ENCODE peak calls at places on chromosome 6, in ten cellular contexts. V is HFFc6; Y is CD8-positive, alpha-beta T cell; A is GM13976; T is stomach; W is B cell; O is MM.1S; X is AG09319; H is astrocyte of the spinal cord; Z is A549. N is an unnamed sample.

GRCh38 chr6:165663736-165664552 is 903 bp upstream of the PDE10A start:
- DNase-seq in V (no peak), Y (no peak), A (no peak), T (no peak), W (no peak), O (no peak), X (no peak), H (no peak), Z (no peak), N (no peak)

GRCh38 chr6:84428300-84428907 is 201.0 kb upstream of the CEP162 start:
- DNase-seq in V (peak), Y (no peak), A (peak), T (peak), W (no peak), O (peak), X (no peak), H (peak), Z (peak), N (peak)

GRCh38 chr6:13457577-13457976 is 29.8 kb downstream of the GFOD1 start:
- DNase-seq in V (no peak), Y (no peak), A (no peak), T (no peak), W (no peak), O (no peak), X (no peak), H (peak), Z (no peak), N (no peak)

GRCh38 chr6:128156315-128157111 is 255.7 kb upstream of the THEMIS start:
- DNase-seq in V (no peak), Y (no peak), A (no peak), T (no peak), W (no peak), O (no peak), X (no peak), H (no peak), Z (no peak), N (no peak)

GRCh38 chr6:56749632-56750151 is 107.0 kb upstream of the DST start:
- DNase-seq in V (peak), Y (no peak), A (no peak), T (no peak), W (no peak), O (no peak), X (no peak), H (peak), Z (peak), N (no peak)

GRCh38 chr6:52834481-52834880 is 6.1 kb downstream of the GSTA5 start:
- DNase-seq in V (peak), Y (no peak), A (no peak), T (no peak), W (no peak), O (no peak), X (no peak), H (no peak), Z (no peak), N (no peak)

GRCh38 chr6:25991785-25992412 is 29.3 kb downstream of the TRIM38 start:
- DNase-seq in V (peak), Y (peak), A (peak), T (peak), W (peak), O (peak), X (no peak), H (peak), Z (peak), N (peak)

GRCh38 chr6:21386744-21387143 is 206.8 kb upstream of the SOX4 start:
- DNase-seq in V (no peak), Y (no peak), A (no peak), T (no peak), W (no peak), O (no peak), X (no peak), H (no peak), Z (no peak), N (no peak)

GRCh38 chr6:83071707-83072106 is 4.2 kb downstream of the DOP1A start:
- DNase-seq in V (no peak), Y (no peak), A (no peak), T (no peak), W (no peak), O (no peak), X (no peak), H (no peak), Z (no peak), N (no peak)

GRCh38 chr6:116244284-116244683 is 9.6 kb downstream of the TSPYL4 start:
- DNase-seq in V (no peak), Y (no peak), A (no peak), T (peak), W (no peak), O (no peak), X (no peak), H (no peak), Z (no peak), N (no peak)

GRCh38 chr6:31270788-31271640 is 878 bp downstream of the HLA-C start:
- DNase-seq in V (no peak), Y (peak), A (peak), T (peak), W (peak), O (peak), X (no peak), H (peak), Z (no peak), N (peak)

GRCh38 chr6:133965817-133966360 is 12.9 kb downstream of the TBPL1 start:
- DNase-seq in V (no peak), Y (no peak), A (no peak), T (no peak), W (no peak), O (no peak), X (no peak), H (no peak), Z (no peak), N (no peak)

GRCh38 chr6:70210462-70210861 is 92.4 kb downstream of the COL9A1 start:
- DNase-seq in V (no peak), Y (no peak), A (no peak), T (no peak), W (no peak), O (no peak), X (no peak), H (peak), Z (peak), N (peak)

GRCh38 chr6:138291036-138291848 is 73.0 kb upstream of the PBOV1 start:
- DNase-seq in V (no peak), Y (no peak), A (no peak), T (no peak), W (no peak), O (no peak), X (no peak), H (no peak), Z (no peak), N (no peak)

GRCh38 chr6:127586372-127586771 is 9.4 kb downstream of the C6orf58 start:
- DNase-seq in V (no peak), Y (no peak), A (no peak), T (no peak), W (no peak), O (no peak), X (no peak), H (no peak), Z (no peak), N (no peak)

GRCh38 chr6:170192905-170193304 is 98.0 kb downstream of the DLL1 start:
- DNase-seq in V (no peak), Y (peak), A (no peak), T (no peak), W (no peak), O (no peak), X (no peak), H (no peak), Z (no peak), N (no peak)

GRCh38 chr6:113103618-113104390 is 753.3 kb upstream of the MARCKS start:
- DNase-seq in V (peak), Y (no peak), A (no peak), T (no peak), W (no peak), O (no peak), X (no peak), H (peak), Z (no peak), N (no peak)

GRCh38 chr6:14858808-14859207 is 387.1 kb upstream of the JARID2 start:
- DNase-seq in V (no peak), Y (no peak), A (no peak), T (no peak), W (no peak), O (no peak), X (no peak), H (no peak), Z (no peak), N (no peak)

GRCh38 chr6:112841553-112842337 is 494.6 kb downstream of the RFPL4B start:
- DNase-seq in V (no peak), Y (no peak), A (no peak), T (no peak), W (no peak), O (peak), X (no peak), H (no peak), Z (no peak), N (no peak)

GRCh38 chr6:32190946-32191677 is 1.1 kb upstream of the PBX2 start:
- DNase-seq in V (no peak), Y (no peak), A (no peak), T (no peak), W (no peak), O (no peak), X (no peak), H (no peak), Z (no peak), N (no peak)

GRCh38 chr6:119148825-119149525 is 70.5 kb upstream of the FAM184A start:
- DNase-seq in V (peak), Y (no peak), A (no peak), T (no peak), W (no peak), O (no peak), X (no peak), H (peak), Z (no peak), N (no peak)

GRCh38 chr6:158856261-158856660 is 37.1 kb upstream of the EZR start:
- DNase-seq in V (no peak), Y (no peak), A (no peak), T (peak), W (no peak), O (no peak), X (no peak), H (no peak), Z (no peak), N (no peak)

DNA sequence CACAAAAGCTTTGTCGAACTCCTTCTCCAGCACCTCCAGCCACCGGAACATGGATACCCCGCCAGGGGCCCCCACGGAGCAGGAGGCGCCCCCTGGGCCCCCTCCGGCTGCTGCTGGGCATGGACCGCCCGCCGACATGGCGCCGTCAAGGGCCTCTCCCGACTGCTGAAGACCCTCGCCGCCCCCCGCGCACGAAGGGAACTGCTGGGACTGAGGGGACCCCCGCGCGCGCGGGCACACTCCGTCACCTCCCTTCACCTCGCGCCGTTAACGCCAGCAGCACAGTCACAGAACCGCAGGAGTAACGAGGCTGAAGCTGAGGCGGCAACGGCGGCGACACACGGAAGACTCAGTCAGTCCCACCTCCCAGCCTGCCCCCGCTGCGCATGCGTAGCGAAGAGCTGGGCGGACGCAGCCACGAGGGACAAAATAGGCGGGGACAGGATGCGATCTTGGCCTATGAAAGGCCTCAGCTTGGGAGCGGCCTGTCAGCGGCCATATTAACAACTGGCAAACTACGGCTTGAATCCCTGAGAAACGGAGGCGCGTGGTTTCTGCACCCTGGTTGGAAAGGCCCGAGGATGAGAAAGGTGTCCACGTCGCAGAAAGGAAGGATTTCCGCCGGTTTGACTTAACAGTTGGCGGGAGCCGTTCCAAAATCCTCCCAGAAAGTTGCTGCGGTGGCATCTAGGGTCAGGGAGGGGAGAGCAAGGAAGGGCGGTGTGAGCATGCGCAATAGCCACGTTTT is at the start of gene GOPC:
- DNase-seq in V (peak), Y (peak), A (peak), T (peak), W (peak), O (peak), X (peak), H (peak), Z (peak), N (peak)
- TF ChIP-seq CTCF in V (peak), Y (no peak), A (no peak), T (no peak), W (peak), O (peak), X (peak), H (peak), Z (no peak), N (no peak)

DNA sequence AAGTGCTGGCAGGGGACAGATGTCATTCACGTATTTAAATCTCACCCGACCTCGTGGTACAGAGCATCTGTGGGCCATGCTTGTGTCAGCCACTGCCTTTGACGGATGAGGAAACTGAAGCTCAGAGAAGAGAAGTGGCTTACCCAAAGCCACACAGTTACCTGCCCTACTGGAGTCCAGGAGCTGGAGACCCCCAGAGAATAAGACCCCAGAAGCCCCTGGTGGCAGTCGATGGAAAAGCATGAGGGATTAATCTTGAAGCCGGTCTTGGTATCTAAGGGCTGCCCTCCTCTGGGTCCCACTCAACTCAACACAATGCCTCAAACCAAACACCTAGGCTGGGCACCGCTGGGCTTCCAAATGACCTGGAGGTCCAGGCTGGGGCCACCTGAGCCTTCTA is 83.1 kb downstream of the GRM4 start:
- DNase-seq in V (no peak), Y (no peak), A (no peak), T (no peak), W (no peak), O (no peak), X (no peak), H (no peak), Z (no peak), N (no peak)
- TF ChIP-seq CTCF in V (peak), Y (no peak), A (no peak), T (no peak), W (no peak), O (no peak), X (no peak), H (peak), Z (no peak), N (no peak)

GRCh38 chr6:11766056-11766455 is 12.5 kb downstream of the ADTRP start:
- DNase-seq in V (no peak), Y (no peak), A (no peak), T (no peak), W (no peak), O (no peak), X (no peak), H (peak), Z (no peak), N (no peak)
- TF ChIP-seq CTCF in V (peak), Y (no peak), A (no peak), T (no peak), W (no peak), O (no peak), X (peak), H (peak), Z (no peak), N (no peak)

GRCh38 chr6:29625337-29625930 is 7.5 kb downstream of the GABBR1 start:
- DNase-seq in V (no peak), Y (no peak), A (no peak), T (no peak), W (no peak), O (no peak), X (no peak), H (no peak), Z (no peak), N (no peak)
- TF ChIP-seq CTCF in V (no peak), Y (no peak), A (no peak), T (no peak), W (no peak), O (no peak), X (no peak), H (no peak), Z (no peak), N (no peak)

GRCh38 chr6:125789576-125790402 is 971 bp upstream of the NCOA7 start:
- DNase-seq in V (peak), Y (peak), A (peak), T (peak), W (peak), O (peak), X (no peak), H (peak), Z (no peak), N (peak)

GRCh38 chr6:125790403-125791150 is at the start of gene NCOA7:
- DNase-seq in V (peak), Y (peak), A (peak), T (peak), W (peak), O (peak), X (no peak), H (peak), Z (peak), N (peak)

GRCh38 chr6:125784365-125784764 is 6.4 kb upstream of the NCOA7 start:
- DNase-seq in V (peak), Y (no peak), A (no peak), T (no peak), W (no peak), O (no peak), X (no peak), H (peak), Z (no peak), N (no peak)

GRCh38 chr6:125789167-125789566 is 1.6 kb upstream of the NCOA7 start:
- DNase-seq in V (no peak), Y (no peak), A (no peak), T (no peak), W (no peak), O (no peak), X (no peak), H (no peak), Z (no peak), N (no peak)

DNA sequence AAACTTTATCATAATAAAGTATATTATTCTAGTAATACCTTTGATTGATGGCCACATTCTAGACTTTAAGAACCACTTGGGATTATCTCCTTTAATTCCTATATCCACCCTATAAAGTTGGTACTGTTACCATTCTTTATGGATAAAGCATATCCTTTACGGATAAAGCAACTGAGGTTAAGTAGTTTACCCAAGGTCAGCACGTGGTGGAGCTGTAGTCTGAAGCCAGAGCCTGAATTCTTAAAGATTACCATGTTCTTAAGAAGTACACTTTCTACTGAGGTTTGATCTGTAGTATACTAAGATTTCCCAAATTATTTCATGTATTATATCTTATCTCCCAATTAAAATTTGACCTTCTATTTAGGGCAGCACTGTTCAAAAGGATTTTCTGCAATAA is 3.0 kb upstream of the NCOA7 start:
- DNase-seq in V (peak), Y (no peak), A (no peak), T (peak), W (no peak), O (no peak), X (no peak), H (peak), Z (no peak), N (no peak)
- TF ChIP-seq CTCF in V (peak), Y (no peak), A (peak), T (peak), W (no peak), O (no peak), X (peak), H (peak), Z (peak), N (peak)

DNA sequence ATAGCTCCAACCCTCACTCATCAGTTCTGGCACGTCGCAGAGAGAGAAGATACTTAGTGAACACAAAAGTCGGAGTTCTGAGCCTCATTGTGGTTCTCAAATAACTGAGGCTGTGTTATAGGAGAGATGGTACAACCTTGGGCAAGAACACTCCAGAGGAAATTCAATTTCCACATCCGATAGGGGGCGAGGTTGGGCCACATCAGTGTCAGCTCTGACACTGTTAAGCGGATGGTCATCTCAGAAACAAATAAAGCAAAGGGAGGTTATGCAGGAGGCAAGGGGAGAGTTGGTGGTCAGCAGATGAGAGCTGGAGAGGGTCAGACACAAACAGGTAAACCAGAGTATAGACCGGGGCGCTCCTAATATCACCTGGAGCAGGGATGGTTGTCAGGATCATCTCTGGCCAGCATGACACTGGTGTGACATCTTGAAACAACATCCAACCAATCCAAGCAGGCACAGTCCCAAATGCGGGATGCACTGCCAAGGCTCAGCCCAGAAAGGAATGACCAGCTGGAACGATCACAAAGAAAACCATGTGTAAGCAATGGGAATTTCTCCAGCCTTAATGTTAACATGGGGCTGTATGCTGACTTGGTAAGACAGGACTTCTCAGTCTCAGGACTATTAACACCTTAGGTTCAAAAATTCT is 331.8 kb downstream of the HACE1 start:
- DNase-seq in V (no peak), Y (no peak), A (no peak), T (no peak), W (no peak), O (peak), X (no peak), H (peak), Z (no peak), N (no peak)
- TF ChIP-seq CTCF in V (peak), Y (no peak), A (no peak), T (no peak), W (no peak), O (peak), X (peak), H (peak), Z (peak), N (no peak)

DNA sequence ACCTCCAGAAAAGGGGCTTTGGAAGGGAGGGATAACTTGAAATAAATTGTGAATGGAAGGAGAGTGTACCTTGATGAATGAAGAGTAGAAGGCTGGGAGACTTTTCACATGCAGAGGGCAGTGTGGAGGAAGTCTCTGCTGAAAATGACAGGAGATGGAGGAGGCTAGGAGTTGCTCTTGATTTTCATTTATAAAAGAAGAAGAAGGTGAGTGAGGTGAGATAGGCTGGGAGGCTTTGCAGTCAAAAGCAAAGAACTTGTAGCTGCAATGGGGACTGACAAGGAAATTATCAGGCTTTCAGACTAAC is 1.4 kb downstream of the HCRTR2 start:
- DNase-seq in V (no peak), Y (no peak), A (no peak), T (no peak), W (no peak), O (no peak), X (no peak), H (no peak), Z (no peak), N (no peak)
- TF ChIP-seq CTCF in V (no peak), Y (no peak), A (no peak), T (no peak), W (no peak), O (no peak), X (no peak), H (no peak), Z (no peak), N (no peak)

GRCh38 chr6:501891-502601 is 110.5 kb downstream of the IRF4 start:
- DNase-seq in V (no peak), Y (peak), A (peak), T (no peak), W (peak), O (peak), X (no peak), H (no peak), Z (no peak), N (peak)

GRCh38 chr6:498795-499231 is 107.3 kb downstream of the IRF4 start:
- DNase-seq in V (no peak), Y (peak), A (peak), T (no peak), W (no peak), O (no peak), X (no peak), H (peak), Z (no peak), N (peak)

GRCh38 chr6:496649-497048 is 105.1 kb downstream of the IRF4 start:
- DNase-seq in V (no peak), Y (no peak), A (no peak), T (no peak), W (no peak), O (no peak), X (no peak), H (no peak), Z (no peak), N (no peak)

GRCh38 chr6:502761-503160 is 111.2 kb downstream of the IRF4 start:
- DNase-seq in V (no peak), Y (no peak), A (no peak), T (no peak), W (no peak), O (no peak), X (no peak), H (no peak), Z (no peak), N (no peak)

GRCh38 chr6:499617-500016 is 108.1 kb downstream of the IRF4 start:
- DNase-seq in V (no peak), Y (no peak), A (peak), T (no peak), W (no peak), O (no peak), X (no peak), H (no peak), Z (no peak), N (peak)
- TF ChIP-seq CTCF in V (no peak), Y (no peak), A (no peak), T (no peak), W (no peak), O (no peak), X (no peak), H (no peak), Z (no peak), N (no peak)

GRCh38 chr6:96542702-96543101 is 20.2 kb upstream of the FHL5 start:
- DNase-seq in V (peak), Y (no peak), A (no peak), T (no peak), W (no peak), O (no peak), X (no peak), H (no peak), Z (no peak), N (no peak)
- TF ChIP-seq CTCF in V (peak), Y (peak), A (no peak), T (peak), W (peak), O (peak), X (peak), H (peak), Z (peak), N (peak)